ENCODE peak calls at places on chromosomes 7 and 10, in five cellular contexts. V is IMR-90, Q is trophoblast cell, D is mesenchymal stem cell, U is H1. Z is an unnamed sample.
A peak's percentile ranks its signal among the peaks of the same experiment; 100 is the strongest.

GRCh38 chr10:79137826-79138225 is 69.1 kb downstream of the ZMIZ1 start:
- DNase-seq in V (peak; percentile 62), Q (no peak), D (peak; percentile 77), U (no peak), Z (no peak)

GRCh38 chr10:113228570-113228969 is 278.5 kb downstream of the TCF7L2 start:
- DNase-seq in V (peak; percentile 27), Q (no peak), D (peak; percentile 76), U (no peak), Z (no peak)

GRCh38 chr10:99598011-99598410 is 22.2 kb downstream of the SLC25A28 start:
- DNase-seq in V (no peak), Q (peak; percentile 90), D (no peak), U (no peak), Z (no peak)

GRCh38 chr7:51069411-51070083 is 247.1 kb downstream of the COBL start:
- DNase-seq in V (no peak), Q (no peak), D (no peak), U (no peak), Z (no peak)

GRCh38 chr10:112981553-112981952 is 31.5 kb downstream of the TCF7L2 start:
- DNase-seq in V (no peak), Q (no peak), D (peak; percentile 72), U (no peak), Z (no peak)

GRCh38 chr7:794207-794606 is 38.1 kb upstream of the SUN1 start:
- DNase-seq in V (no peak), Q (no peak), D (no peak), U (no peak), Z (no peak)

GRCh38 chr10:67033878-67034277 is 108.0 kb downstream of the LRRTM3 start:
- DNase-seq in V (no peak), Q (no peak), D (no peak), U (no peak), Z (no peak)

GRCh38 chr10:51718804-51719291 is 19.5 kb upstream of the CSTF2T start:
- DNase-seq in V (peak; percentile 92), Q (peak; percentile 99), D (peak; percentile 67), U (no peak), Z (no peak)

GRCh38 chr10:28815681-28816080 is 138.4 kb downstream of the BAMBI start:
- DNase-seq in V (no peak), Q (no peak), D (no peak), U (no peak), Z (no peak)

GRCh38 chr10:49622426-49623425 is 8.9 kb downstream of the CHAT start:
- DNase-seq in V (no peak), Q (no peak), D (no peak), U (no peak), Z (no peak)

GRCh38 chr7:21753071-21753470 is 192.6 kb downstream of the CDCA7L start:
- DNase-seq in V (no peak), Q (no peak), D (no peak), U (no peak), Z (no peak)

GRCh38 chr7:122770943-122771342 is 68.2 kb upstream of the RNF148 start:
- DNase-seq in V (no peak), Q (no peak), D (no peak), U (no peak), Z (no peak)

GRCh38 chr7:130912910-130913720 is 179.1 kb upstream of the KLF14 start:
- DNase-seq in V (peak; percentile 99), Q (peak; percentile 92), D (peak; percentile 98), U (no peak), Z (no peak)

GRCh38 chr10:56823849-56824248 is 462.8 kb upstream of the ZWINT start:
- DNase-seq in V (no peak), Q (peak; percentile 8), D (peak; percentile 3), U (no peak), Z (peak; percentile 1)

GRCh38 chr10:13915710-13916109 is 328.9 kb downstream of the PRPF18 start:
- DNase-seq in V (no peak), Q (no peak), D (no peak), U (no peak), Z (peak; percentile 26)

GRCh38 chr10:35421553-35422178 is 85.4 kb downstream of the CCNY start:
- DNase-seq in V (peak; percentile 94), Q (peak; percentile 73), D (peak; percentile 94), U (no peak), Z (no peak)

GRCh38 chr10:91759581-91759986 is 38.6 kb upstream of the TNKS2 start:
- DNase-seq in V (peak; percentile 50), Q (no peak), D (peak; percentile 65), U (no peak), Z (no peak)

GRCh38 chr10:86234102-86234501 is 132.5 kb downstream of the GRID1 start:
- DNase-seq in V (no peak), Q (no peak), D (no peak), U (no peak), Z (peak; percentile 41)

GRCh38 chr10:110612073-110612472 is 32.1 kb upstream of the RBM20 start:
- DNase-seq in V (no peak), Q (no peak), D (no peak), U (no peak), Z (no peak)

GRCh38 chr7:82172896-82173295 is 270.7 kb downstream of the CACNA2D1 start:
- DNase-seq in V (peak; percentile 14), Q (no peak), D (peak; percentile 35), U (no peak), Z (no peak)

GRCh38 chr7:79221211-79221610 is 232.3 kb downstream of the MAGI2 start:
- DNase-seq in V (no peak), Q (no peak), D (no peak), U (no peak), Z (no peak)

GRCh38 chr7:143518941-143519340 is 41.3 kb downstream of the TAS2R41 start:
- DNase-seq in V (no peak), Q (no peak), D (no peak), U (no peak), Z (no peak)

GRCh38 chr10:129993621-129994020 is 29.5 kb upstream of the EBF3 start:
- DNase-seq in V (peak; percentile 56), Q (peak; percentile 56), D (no peak), U (no peak), Z (no peak)

GRCh38 chr10:27285093-27285492 is 44.5 kb upstream of the ACBD5 start:
- DNase-seq in V (peak; percentile 2), Q (peak; percentile 20), D (peak; percentile 1), U (no peak), Z (no peak)

GRCh38 chr7:133858311-133858710 is 268.8 kb upstream of the LRGUK start:
- DNase-seq in V (no peak), Q (no peak), D (no peak), U (no peak), Z (no peak)

DNA sequence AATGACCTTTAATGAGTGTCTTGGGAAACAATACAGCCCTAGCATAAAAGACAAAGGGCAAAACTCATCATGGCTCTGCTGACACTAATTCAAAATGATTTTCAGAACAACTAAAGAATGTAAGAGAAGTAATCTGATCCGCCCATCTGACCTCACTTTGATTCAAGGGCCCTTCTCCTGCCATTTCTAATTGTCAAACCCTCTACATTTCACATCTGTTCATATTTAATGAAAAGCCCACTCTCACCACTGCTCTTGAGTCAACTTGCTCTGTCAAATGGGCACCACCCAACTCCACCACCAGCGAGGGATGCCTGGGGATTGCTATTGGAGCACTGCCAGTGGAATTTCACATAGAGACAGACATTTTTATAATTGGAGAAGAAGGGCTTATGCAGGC is 639.2 kb downstream of the KCNMA1 start:
- DNase-seq in V (no peak), Q (no peak), D (no peak), U (no peak), Z (no peak)
- H2BK120ac ChIP-seq in V (no peak overlapping the region), Q (no peak overlapping the region), D (no peak overlapping the region), U (no peak overlapping the region), Z (no peak overlapping the region)

GRCh38 chr10:31919010-31919409 is 9.6 kb downstream of the ARHGAP12 start:
- DNase-seq in V (no peak), Q (no peak), D (no peak), U (no peak), Z (no peak)
- H3K4me3 ChIP-seq in V (no peak overlapping the region), Q (no peak overlapping the region), D (no peak overlapping the region), U (no peak overlapping the region), Z (no peak overlapping the region)

DNA sequence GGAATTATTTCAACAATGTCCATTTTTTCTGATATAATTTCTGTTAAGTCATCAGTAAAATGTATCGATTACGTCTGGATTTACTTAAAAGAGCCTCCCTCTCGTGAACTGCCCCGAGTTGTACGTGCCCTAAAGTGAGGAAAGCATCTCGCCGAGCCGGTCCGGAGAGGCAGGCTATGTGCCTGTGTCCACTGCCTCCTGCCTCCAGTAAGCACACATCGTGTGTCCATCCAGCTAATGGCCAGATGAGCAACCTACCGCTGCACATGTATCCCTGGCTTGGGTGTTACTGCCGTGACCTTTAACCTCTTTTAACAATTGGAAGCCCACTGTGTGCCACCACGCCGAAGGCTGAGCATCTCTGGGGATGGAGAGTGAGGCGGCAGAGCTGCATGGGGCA is 23.2 kb upstream of the DNAJB6 start:
- DNase-seq in V (no peak), Q (peak; percentile 55), D (no peak), U (no peak), Z (no peak)
- H4K91ac ChIP-seq in V (no peak overlapping the region), Q (no peak overlapping the region), D (no peak overlapping the region), U (peak overlapping the region; percentile 71), Z (no peak overlapping the region)

DNA sequence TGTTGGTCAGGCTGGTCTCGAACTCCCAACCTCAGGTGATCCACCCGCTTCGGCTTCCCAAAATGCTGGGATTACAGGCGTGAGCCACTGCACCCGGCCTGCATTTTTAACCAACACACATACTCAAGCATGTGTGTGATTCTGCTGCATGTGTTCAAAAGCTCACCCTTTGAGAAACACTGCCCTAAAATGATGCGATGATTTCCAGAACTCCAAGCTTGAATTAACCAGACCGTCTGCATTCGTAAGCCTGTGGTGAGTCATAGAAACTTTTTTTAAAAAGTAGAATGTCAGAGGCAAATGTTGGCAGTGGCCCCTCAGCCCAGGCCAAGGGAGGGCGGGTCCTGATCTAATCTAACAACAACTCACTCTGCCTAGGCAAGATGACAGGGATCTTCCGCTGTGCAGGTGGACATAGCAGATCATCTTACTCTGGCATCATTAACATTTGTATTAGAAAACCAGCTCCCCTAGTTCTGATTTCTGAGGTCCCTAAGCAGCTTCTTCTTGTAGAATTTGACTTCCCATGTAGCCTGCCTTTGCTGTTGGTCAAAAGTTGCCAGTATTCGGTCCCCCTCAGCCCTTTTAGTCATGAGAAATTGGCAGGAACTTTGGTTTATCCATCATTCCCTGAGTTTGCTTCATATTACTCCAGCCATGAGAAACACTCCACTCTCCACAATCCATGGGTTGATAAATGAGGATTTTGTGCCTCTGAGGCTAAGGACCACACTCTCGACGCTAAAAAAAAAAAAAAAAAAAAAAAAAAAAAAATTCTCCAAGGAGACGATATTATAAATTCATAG is 190.4 kb downstream of the SKIDA1 start:
- DNase-seq in V (peak; percentile 90), Q (peak; percentile 98), D (peak; percentile 93), U (no peak), Z (no peak)
- H2BK120ac ChIP-seq in V (peak overlapping the region; percentile 61), Q (peak overlapping the region; percentile 94), D (no peak overlapping the region), U (no peak overlapping the region), Z (no peak overlapping the region)

DNA sequence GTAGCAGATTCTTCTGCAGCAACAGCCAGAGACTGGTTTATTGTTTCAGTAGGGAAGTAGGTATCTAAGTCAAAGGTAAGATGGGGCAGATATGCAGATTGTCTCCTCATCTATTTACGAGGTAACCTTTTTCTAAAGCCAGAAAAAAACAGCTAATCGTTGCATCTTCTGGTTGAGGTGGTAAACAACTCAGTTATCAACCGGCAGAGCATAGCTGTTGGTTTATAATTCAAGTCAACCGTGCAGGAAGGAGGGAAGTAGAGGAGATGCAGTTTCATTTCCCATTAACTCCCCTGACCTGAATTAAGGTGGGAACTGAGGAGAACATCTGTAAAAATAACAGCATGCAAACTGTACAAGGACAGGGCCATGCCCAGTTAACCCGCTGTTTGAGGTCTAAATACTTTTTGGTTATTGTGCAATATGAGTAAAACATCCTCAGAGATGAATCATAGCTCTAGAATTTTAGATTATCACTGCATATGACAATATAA is 156.5 kb upstream of the ITGB1 start:
- DNase-seq in V (peak; percentile 67), Q (peak; percentile 67), D (no peak), U (no peak), Z (no peak)
- H3K4me3 ChIP-seq in V (no peak overlapping the region), Q (no peak overlapping the region), D (no peak overlapping the region), U (no peak overlapping the region), Z (no peak overlapping the region)